ENCODE peak calls at places on chromosome X, in five cellular contexts. One of them, this sample, is unnamed.
A peak's percentile ranks its signal among the peaks of the same experiment; 100 is the strongest.

GRCh38 chrX:147953976-147954375 is 27.2 kb upstream of the FMR1NB start:
- DNase-seq in dermis microvascular lymphatic vessel endothelial cell: no peak
- DNase-seq in left cardiac atrium: peak; percentile 23
- DNase-seq in uterus: no peak
- DNase-seq in DMS153: no peak
- DNase-seq in this sample: no peak

GRCh38 chrX:134202561-134202960 is 34.4 kb upstream of the CCDC160 start:
- DNase-seq in dermis microvascular lymphatic vessel endothelial cell: no peak
- DNase-seq in left cardiac atrium: no peak
- DNase-seq in DMS153: no peak
- DNase-seq in uterus: no peak
- DNase-seq in this sample: no peak

GRCh38 chrX:6226053-6226645 is 2.5 kb downstream of the NLGN4X start:
- DNase-seq in DMS153: no peak
- DNase-seq in dermis microvascular lymphatic vessel endothelial cell: no peak
- DNase-seq in left cardiac atrium: peak; percentile 25
- DNase-seq in uterus: no peak
- DNase-seq in this sample: no peak

GRCh38 chrX:27598312-27598711 is 8.2 kb downstream of the DCAF8L2 start:
- DNase-seq in left cardiac atrium: no peak
- DNase-seq in DMS153: no peak
- DNase-seq in dermis microvascular lymphatic vessel endothelial cell: no peak
- DNase-seq in uterus: no peak
- DNase-seq in this sample: peak; percentile 3

GRCh38 chrX:53362439-53362838 is 60.0 kb downstream of the SMC1A start:
- DNase-seq in left cardiac atrium: no peak
- DNase-seq in dermis microvascular lymphatic vessel endothelial cell: no peak
- DNase-seq in uterus: no peak
- DNase-seq in DMS153: no peak
- DNase-seq in this sample: no peak

GRCh38 chrX:68895339-68896250 is 66.8 kb downstream of the EFNB1 start:
- DNase-seq in left cardiac atrium: peak; percentile 74
- DNase-seq in dermis microvascular lymphatic vessel endothelial cell: peak; percentile 5
- DNase-seq in DMS153: peak; percentile 23
- DNase-seq in uterus: no peak
- DNase-seq in this sample: peak; percentile 74

GRCh38 chrX:151984328-151984727 is 9.9 kb upstream of the GABRE start:
- DNase-seq in uterus: no peak
- DNase-seq in DMS153: no peak
- DNase-seq in dermis microvascular lymphatic vessel endothelial cell: peak; percentile 61
- DNase-seq in left cardiac atrium: no peak
- DNase-seq in this sample: peak; percentile 92

GRCh38 chrX:123876844-123877243 is 17.0 kb downstream of the XIAP start:
- DNase-seq in DMS153: no peak
- DNase-seq in dermis microvascular lymphatic vessel endothelial cell: no peak
- DNase-seq in uterus: no peak
- DNase-seq in left cardiac atrium: no peak
- DNase-seq in this sample: no peak

GRCh38 chrX:39238017-39238416 is 436.8 kb downstream of the MID1IP1 start:
- DNase-seq in DMS153: no peak
- DNase-seq in uterus: no peak
- DNase-seq in left cardiac atrium: no peak
- DNase-seq in dermis microvascular lymphatic vessel endothelial cell: no peak
- DNase-seq in this sample: no peak

GRCh38 chrX:54934058-54934457 is 13.4 kb downstream of the TRO start:
- DNase-seq in left cardiac atrium: no peak
- DNase-seq in uterus: no peak
- DNase-seq in dermis microvascular lymphatic vessel endothelial cell: no peak
- DNase-seq in DMS153: no peak
- DNase-seq in this sample: no peak

GRCh38 chrX:43064096-43064495 is 286.1 kb upstream of the PPP1R2C start:
- DNase-seq in left cardiac atrium: no peak
- DNase-seq in dermis microvascular lymphatic vessel endothelial cell: no peak
- DNase-seq in DMS153: no peak
- DNase-seq in uterus: no peak
- DNase-seq in this sample: peak; percentile 65

GRCh38 chrX:42524374-42524773 is 253.6 kb downstream of the PPP1R2C start:
- DNase-seq in DMS153: no peak
- DNase-seq in dermis microvascular lymphatic vessel endothelial cell: no peak
- DNase-seq in uterus: no peak
- DNase-seq in left cardiac atrium: no peak
- DNase-seq in this sample: peak; percentile 41

GRCh38 chrX:129494887-129495286 is 28.4 kb downstream of the SMARCA1 start:
- DNase-seq in DMS153: no peak
- DNase-seq in uterus: no peak
- DNase-seq in dermis microvascular lymphatic vessel endothelial cell: no peak
- DNase-seq in left cardiac atrium: no peak
- DNase-seq in this sample: no peak

GRCh38 chrX:50697691-50698090 is 116.3 kb downstream of the SHROOM4 start:
- DNase-seq in dermis microvascular lymphatic vessel endothelial cell: no peak
- DNase-seq in uterus: no peak
- DNase-seq in DMS153: no peak
- DNase-seq in left cardiac atrium: no peak
- DNase-seq in this sample: peak; percentile 78

GRCh38 chrX:97539970-97540519 is 656.3 kb downstream of the RPA4 start:
- DNase-seq in dermis microvascular lymphatic vessel endothelial cell: peak; percentile 14
- DNase-seq in uterus: no peak
- DNase-seq in DMS153: no peak
- DNase-seq in left cardiac atrium: no peak
- DNase-seq in this sample: no peak

GRCh38 chrX:100946521-100946920 is 17.8 kb upstream of the XKRX start:
- DNase-seq in uterus: no peak
- DNase-seq in left cardiac atrium: no peak
- DNase-seq in DMS153: no peak
- DNase-seq in dermis microvascular lymphatic vessel endothelial cell: no peak
- DNase-seq in this sample: no peak

GRCh38 chrX:98338544-98338943 is 1454.8 kb downstream of the RPA4 start:
- DNase-seq in dermis microvascular lymphatic vessel endothelial cell: no peak
- DNase-seq in uterus: no peak
- DNase-seq in left cardiac atrium: no peak
- DNase-seq in DMS153: no peak
- DNase-seq in this sample: peak; percentile 0

GRCh38 chrX:122868626-122869025 is 315.5 kb upstream of the GRIA3 start:
- DNase-seq in DMS153: no peak
- DNase-seq in dermis microvascular lymphatic vessel endothelial cell: no peak
- DNase-seq in left cardiac atrium: no peak
- DNase-seq in uterus: no peak
- DNase-seq in this sample: no peak

GRCh38 chrX:38939067-38939466 is 137.8 kb downstream of the MID1IP1 start:
- DNase-seq in left cardiac atrium: no peak
- DNase-seq in uterus: peak; percentile 22
- DNase-seq in DMS153: no peak
- DNase-seq in dermis microvascular lymphatic vessel endothelial cell: no peak
- DNase-seq in this sample: peak; percentile 68

GRCh38 chrX:153554519-153555167 is 37.2 kb downstream of the ATP2B3 start:
- DNase-seq in dermis microvascular lymphatic vessel endothelial cell: peak; percentile 11
- DNase-seq in uterus: peak; percentile 55
- DNase-seq in DMS153: peak; percentile 26
- DNase-seq in left cardiac atrium: peak; percentile 73
- DNase-seq in this sample: peak; percentile 22

GRCh38 chrX:148380614-148381561 is 119.5 kb upstream of the AFF2 start:
- DNase-seq in dermis microvascular lymphatic vessel endothelial cell: no peak
- DNase-seq in left cardiac atrium: no peak
- DNase-seq in uterus: no peak
- DNase-seq in DMS153: no peak
- DNase-seq in this sample: no peak

GRCh38 chrX:131626681-131627296 is 82.9 kb downstream of the OR13H1 start:
- DNase-seq in DMS153: no peak
- DNase-seq in dermis microvascular lymphatic vessel endothelial cell: no peak
- DNase-seq in left cardiac atrium: no peak
- DNase-seq in uterus: no peak
- DNase-seq in this sample: no peak

GRCh38 chrX:50812995-50813842 is 775 bp downstream of the SHROOM4 start:
- DNase-seq in uterus: peak; percentile 23
- DNase-seq in dermis microvascular lymphatic vessel endothelial cell: no peak
- DNase-seq in DMS153: no peak
- DNase-seq in left cardiac atrium: peak; percentile 58
- DNase-seq in this sample: no peak

GRCh38 chrX:132692066-132692465 is 203.2 kb upstream of the MBNL3 start:
- DNase-seq in left cardiac atrium: peak; percentile 30
- DNase-seq in dermis microvascular lymphatic vessel endothelial cell: no peak
- DNase-seq in uterus: peak; percentile 15
- DNase-seq in DMS153: no peak
- DNase-seq in this sample: no peak

GRCh38 chrX:17689971-17690409 is 47.3 kb upstream of the SCML1 start:
- DNase-seq in dermis microvascular lymphatic vessel endothelial cell: peak; percentile 54
- DNase-seq in DMS153: peak; percentile 46
- DNase-seq in left cardiac atrium: no peak
- DNase-seq in uterus: peak; percentile 39
- DNase-seq in this sample: peak; percentile 38

GRCh38 chrX:124641737-124642491 is 295.6 kb downstream of the SH2D1A start:
- DNase-seq in uterus: no peak
- DNase-seq in left cardiac atrium: no peak
- DNase-seq in dermis microvascular lymphatic vessel endothelial cell: no peak
- DNase-seq in DMS153: no peak
- DNase-seq in this sample: peak; percentile 52

GRCh38 chrX:31228415-31228832 is 156.6 kb upstream of the FTHL17 start:
- DNase-seq in uterus: peak; percentile 46
- DNase-seq in left cardiac atrium: peak; percentile 20
- DNase-seq in DMS153: no peak
- DNase-seq in dermis microvascular lymphatic vessel endothelial cell: no peak
- DNase-seq in this sample: no peak

GRCh38 chrX:108165349-108166111 is 74.0 kb downstream of the ATG4A start:
- DNase-seq in DMS153: no peak
- DNase-seq in uterus: peak; percentile 26
- DNase-seq in left cardiac atrium: no peak
- DNase-seq in dermis microvascular lymphatic vessel endothelial cell: peak; percentile 1
- DNase-seq in this sample: no peak

GRCh38 chrX:7083021-7083420 is 64.5 kb upstream of the STS start:
- DNase-seq in dermis microvascular lymphatic vessel endothelial cell: no peak
- DNase-seq in left cardiac atrium: no peak
- DNase-seq in DMS153: no peak
- DNase-seq in uterus: no peak
- DNase-seq in this sample: no peak

GRCh38 chrX:21800344-21800770 is 39.1 kb upstream of the MBTPS2 start:
- DNase-seq in left cardiac atrium: no peak
- DNase-seq in dermis microvascular lymphatic vessel endothelial cell: no peak
- DNase-seq in uterus: no peak
- DNase-seq in DMS153: no peak
- DNase-seq in this sample: peak; percentile 9

GRCh38 chrX:38612281-38612680 is 50.9 kb downstream of the TSPAN7 start:
- DNase-seq in uterus: no peak
- DNase-seq in left cardiac atrium: no peak
- DNase-seq in dermis microvascular lymphatic vessel endothelial cell: no peak
- DNase-seq in DMS153: no peak
- DNase-seq in this sample: no peak

GRCh38 chrX:12372111-12372510 is 233.8 kb downstream of the FRMPD4 start:
- DNase-seq in DMS153: no peak
- DNase-seq in dermis microvascular lymphatic vessel endothelial cell: no peak
- DNase-seq in left cardiac atrium: no peak
- DNase-seq in uterus: peak; percentile 20
- DNase-seq in this sample: peak; percentile 89

GRCh38 chrX:71181558-71181909 is 36.9 kb downstream of the NLGN3 start:
- DNase-seq in uterus: peak; percentile 22
- DNase-seq in dermis microvascular lymphatic vessel endothelial cell: peak; percentile 4
- DNase-seq in DMS153: no peak
- DNase-seq in left cardiac atrium: no peak
- DNase-seq in this sample: no peak

GRCh38 chrX:122238801-122239200 is 945.3 kb upstream of the GRIA3 start:
- DNase-seq in left cardiac atrium: no peak
- DNase-seq in uterus: no peak
- DNase-seq in dermis microvascular lymphatic vessel endothelial cell: no peak
- DNase-seq in DMS153: no peak
- DNase-seq in this sample: peak; percentile 84

GRCh38 chrX:8955521-8955920 is 78.4 kb downstream of the FAM9B start:
- DNase-seq in uterus: no peak
- DNase-seq in DMS153: no peak
- DNase-seq in left cardiac atrium: no peak
- DNase-seq in dermis microvascular lymphatic vessel endothelial cell: no peak
- DNase-seq in this sample: no peak